ENCODE peak calls at places on chromosome 13, in five cellular contexts. H is fibroblast of the aortic adventitia; P is CD4-positive, alpha-beta T cell; O is ovary; F is right lobe of liver. X is an unnamed sample.

GRCh38 chr13:75372517-75372916 is 109.5 kb downstream of the TBC1D4 start:
- DNase-seq in H (peak), P (no peak), O (no peak), F (no peak), X (peak)

GRCh38 chr13:78137404-78138142 is 218.9 kb upstream of the EDNRB start:
- DNase-seq in H (peak), P (no peak), O (no peak), F (no peak), X (peak)

GRCh38 chr13:47036291-47037008 is 139.6 kb upstream of the HTR2A start:
- DNase-seq in H (no peak), P (no peak), O (no peak), F (no peak), X (no peak)

GRCh38 chr13:32121316-32121715 is 89.7 kb downstream of the FRY start:
- DNase-seq in H (no peak), P (no peak), O (no peak), F (no peak), X (no peak)

GRCh38 chr13:50809133-50810090 is 34.1 kb downstream of the DLEU7 start:
- DNase-seq in H (no peak), P (no peak), O (no peak), F (no peak), X (no peak)

GRCh38 chr13:27182844-27183497 is 11.4 kb upstream of the USP12 start:
- DNase-seq in H (peak), P (no peak), O (no peak), F (peak), X (peak)

GRCh38 chr13:84136582-84136981 is 254.3 kb upstream of the SLITRK1 start:
- DNase-seq in H (no peak), P (no peak), O (no peak), F (no peak), X (no peak)

GRCh38 chr13:36344886-36345437 is 1.2 kb downstream of the SPART start:
- DNase-seq in H (peak), P (peak), O (peak), F (no peak), X (no peak)

GRCh38 chr13:40028446-40028845 is 373.0 kb downstream of the COG6 start:
- DNase-seq in H (no peak), P (no peak), O (no peak), F (no peak), X (no peak)

GRCh38 chr13:104979281-104979680 is 1556.2 kb downstream of the EFNB2 start:
- DNase-seq in H (no peak), P (no peak), O (no peak), F (no peak), X (no peak)

GRCh38 chr13:113088691-113089020 is 16.9 kb upstream of the F7 start:
- DNase-seq in H (no peak), P (no peak), O (no peak), F (no peak), X (no peak)

GRCh38 chr13:44734204-44734707 is 158.1 kb upstream of the TSC22D1 start:
- DNase-seq in H (peak), P (no peak), O (no peak), F (no peak), X (peak)

GRCh38 chr13:93915269-93915809 is 564.1 kb downstream of the DCT start:
- DNase-seq in H (peak), P (no peak), O (no peak), F (no peak), X (peak)

GRCh38 chr13:106527806-106528205 is 7.7 kb downstream of the EFNB2 start:
- DNase-seq in H (no peak), P (no peak), O (no peak), F (no peak), X (no peak)

GRCh38 chr13:114140909-114141255 is 8.5 kb upstream of the RASA3 start:
- DNase-seq in H (no peak), P (no peak), O (no peak), F (peak), X (no peak)

GRCh38 chr13:60230593-60230992 is 66.9 kb upstream of the DIAPH3 start:
- DNase-seq in H (peak), P (no peak), O (no peak), F (no peak), X (peak)

GRCh38 chr13:46059405-46059804 is 6.9 kb upstream of the ZC3H13 start:
- DNase-seq in H (no peak), P (no peak), O (no peak), F (no peak), X (no peak)

GRCh38 chr13:45108716-45109706 is 11.3 kb upstream of the GTF2F2 start:
- DNase-seq in H (no peak), P (no peak), O (no peak), F (no peak), X (peak)

GRCh38 chr13:43766766-43767165 is 20.0 kb downstream of the ENOX1 start:
- DNase-seq in H (peak), P (no peak), O (peak), F (no peak), X (no peak)

GRCh38 chr13:94480672-94481145 is 1.2 kb upstream of the DCT start:
- DNase-seq in H (peak), P (no peak), O (no peak), F (no peak), X (no peak)

GRCh38 chr13:109344552-109345157 is 441.7 kb downstream of the IRS2 start:
- DNase-seq in H (peak), P (no peak), O (no peak), F (no peak), X (peak)

GRCh38 chr13:109610517-109610916 is 175.9 kb downstream of the IRS2 start:
- DNase-seq in H (no peak), P (peak), O (peak), F (peak), X (no peak)

GRCh38 chr13:113962975-113963374 is 10.9 kb downstream of the C13orf46 start:
- DNase-seq in H (no peak), P (no peak), O (peak), F (peak), X (no peak)

GRCh38 chr13:72696590-72696989 is 30.8 kb downstream of the MZT1 start:
- DNase-seq in H (peak), P (no peak), O (no peak), F (no peak), X (no peak)

GRCh38 chr13:85828094-85828684 is 29.0 kb upstream of the SLITRK6 start:
- DNase-seq in H (peak), P (no peak), O (no peak), F (no peak), X (peak)

GRCh38 chr13:33409673-33410072 is 124.1 kb upstream of the STARD13 start:
- DNase-seq in H (no peak), P (no peak), O (no peak), F (no peak), X (no peak)

GRCh38 chr13:33615436-33615835 is 202.5 kb upstream of the RFC3 start:
- DNase-seq in H (no peak), P (no peak), O (no peak), F (no peak), X (no peak)

GRCh38 chr13:87234981-87235380 is 436.2 kb upstream of the SLITRK5 start:
- DNase-seq in H (no peak), P (no peak), O (no peak), F (no peak), X (peak)

GRCh38 chr13:46659413-46660065 is 106.6 kb downstream of the LRCH1 start:
- DNase-seq in H (no peak), P (no peak), O (no peak), F (no peak), X (no peak)

GRCh38 chr13:44270153-44270552 is 103.5 kb upstream of the SERP2 start:
- DNase-seq in H (no peak), P (no peak), O (no peak), F (no peak), X (no peak)

GRCh38 chr13:89862691-89863036 is 1484.8 kb upstream of the MIR17HG start:
- DNase-seq in H (no peak), P (no peak), O (no peak), F (no peak), X (no peak)

GRCh38 chr13:50467156-50467814 is 376.2 kb downstream of the DLEU7 start:
- DNase-seq in H (peak), P (no peak), O (no peak), F (no peak), X (no peak)

GRCh38 chr13:27354379-27354778 is 70.0 kb upstream of the GTF3A start:
- DNase-seq in H (peak), P (no peak), O (no peak), F (no peak), X (peak)

GRCh38 chr13:28584873-28585317 is 74.0 kb upstream of the POMP start:
- DNase-seq in H (peak), P (no peak), O (no peak), F (no peak), X (no peak)

GRCh38 chr13:80339578-80339840 is 1.4 kb downstream of the SPRY2 start:
- DNase-seq in H (no peak), P (no peak), O (no peak), F (no peak), X (peak)

GRCh38 chr13:66069570-66069969 is 1160.6 kb downstream of the PCDH9 start:
- DNase-seq in H (no peak), P (no peak), O (no peak), F (no peak), X (peak)

GRCh38 chr13:43787998-43788397 is 1.2 kb upstream of the ENOX1 start:
- DNase-seq in H (peak), P (no peak), O (no peak), F (no peak), X (peak)

GRCh38 chr13:34990399-34991224 is 48.5 kb downstream of the NBEA start:
- DNase-seq in H (no peak), P (no peak), O (no peak), F (no peak), X (no peak)

DNA sequence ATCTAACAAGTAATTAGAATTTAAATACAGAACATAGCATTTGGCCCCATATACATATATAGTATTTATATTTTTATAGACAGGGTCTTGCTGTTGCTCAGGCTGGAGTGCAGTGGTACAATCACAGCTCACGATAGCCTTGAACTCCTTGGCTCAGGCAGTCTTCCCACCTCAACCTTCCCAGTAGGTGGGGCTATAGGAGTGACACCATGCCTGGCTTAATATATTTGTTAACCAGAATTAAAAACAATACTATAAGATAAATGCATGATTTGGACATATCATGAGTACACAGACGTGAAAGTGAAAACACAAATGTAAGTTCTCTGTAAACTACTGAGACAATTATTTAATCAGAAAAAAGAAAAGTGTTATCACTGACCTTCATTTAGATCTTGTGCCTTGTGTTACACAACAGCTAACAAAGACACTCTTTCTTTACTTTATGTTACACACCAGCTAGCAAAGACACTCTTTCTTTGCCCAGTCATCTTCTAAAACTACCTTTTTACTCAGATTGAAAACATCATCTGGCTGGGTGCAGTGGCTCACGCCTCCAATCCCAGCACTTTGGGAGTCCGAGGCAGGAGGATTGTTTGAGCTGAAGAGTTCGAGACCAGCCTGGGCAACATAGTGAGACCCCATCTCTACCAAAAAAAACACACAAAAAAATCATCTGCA is 22.6 kb downstream of the CARS2 start:
- DNase-seq in H (peak), P (no peak), O (no peak), F (no peak), X (no peak)
- TF ChIP-seq CTCF in H (peak), P (peak), O (no peak), F (peak), X (peak)

GRCh38 chr13:30569901-30570576 is 47.7 kb upstream of the USPL1 start:
- DNase-seq in H (peak), P (no peak), O (no peak), F (no peak), X (peak)

GRCh38 chr13:30577381-30577780 is 40.3 kb upstream of the USPL1 start:
- DNase-seq in H (peak), P (no peak), O (no peak), F (no peak), X (peak)

GRCh38 chr13:30576528-30576927 is 41.2 kb upstream of the USPL1 start:
- DNase-seq in H (peak), P (peak), O (no peak), F (no peak), X (peak)

GRCh38 chr13:30567072-30567471 is 50.6 kb upstream of the USPL1 start:
- DNase-seq in H (no peak), P (no peak), O (no peak), F (no peak), X (no peak)

GRCh38 chr13:30572859-30573275 is 44.9 kb upstream of the USPL1 start:
- DNase-seq in H (peak), P (no peak), O (no peak), F (no peak), X (peak)
- TF ChIP-seq CTCF in H (peak), P (peak), O (no peak), F (peak), X (peak)

GRCh38 chr13:21034602-21035190 is 26.7 kb downstream of the LATS2 start:
- DNase-seq in H (peak), P (no peak), O (no peak), F (no peak), X (peak)
- TF ChIP-seq CTCF in H (peak), P (no peak), O (no peak), F (no peak), X (peak)

GRCh38 chr13:23870356-23871146 is 18.6 kb downstream of the MIPEP start:
- DNase-seq in H (no peak), P (no peak), O (no peak), F (no peak), X (no peak)
- TF ChIP-seq CTCF in H (no peak), P (no peak), O (no peak), F (no peak), X (no peak)

GRCh38 chr13:102817907-102818306 is 19.0 kb downstream of the BIVM start:
- DNase-seq in H (no peak), P (no peak), O (no peak), F (no peak), X (no peak)
- TF ChIP-seq CTCF in H (no peak), P (no peak), O (no peak), F (no peak), X (no peak)

DNA sequence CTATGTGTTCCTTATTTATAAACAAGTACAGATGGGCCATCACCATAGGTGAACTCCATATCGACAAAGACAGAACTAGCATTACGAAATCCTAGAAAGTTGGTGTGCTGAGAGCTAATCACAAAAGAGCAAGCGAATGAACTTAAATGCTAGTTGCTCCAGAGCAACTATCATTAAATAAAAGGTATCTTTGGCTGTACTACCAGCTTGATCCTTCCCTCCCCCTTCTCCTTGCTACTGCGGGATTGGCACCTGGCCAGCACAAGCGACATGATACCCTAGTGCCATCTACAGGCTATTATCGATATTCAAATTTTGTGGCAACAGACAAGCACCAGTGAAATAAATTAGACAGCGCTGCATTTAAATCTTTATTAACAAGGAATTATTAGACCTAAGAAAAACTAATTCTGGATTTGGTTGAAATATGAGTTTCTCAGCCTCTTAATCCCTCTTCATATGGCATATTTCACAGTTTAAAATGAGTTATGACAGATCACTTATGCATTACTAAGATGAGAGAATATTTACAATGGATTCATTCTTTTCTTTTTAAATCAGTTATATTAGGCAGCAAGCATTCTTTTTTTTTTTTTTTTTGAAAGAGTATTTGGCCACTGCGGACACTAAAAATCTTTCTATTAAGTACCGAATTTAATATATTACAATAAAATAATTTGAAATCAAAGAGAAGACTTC is 5.8 kb downstream of the PCDH9 start:
- DNase-seq in H (peak), P (no peak), O (peak), F (peak), X (peak)
- TF ChIP-seq CTCF in H (peak), P (peak), O (no peak), F (peak), X (peak)

GRCh38 chr13:52450793-52451116 is 321 bp upstream of the VPS36 start:
- DNase-seq in H (no peak), P (no peak), O (no peak), F (no peak), X (no peak)
- TF ChIP-seq CTCF in H (no peak), P (peak), O (no peak), F (no peak), X (no peak)